ENCODE peak calls at places on chromosome 15, in five cellular contexts. L is MCF 10A, R is heart left ventricle, Y is ascending aorta, T is progenitor cell of endocrine pancreas. X is an unnamed sample.

GRCh38 chr15:55799287-55800212 is 56.6 kb upstream of the PRTG start:
- DNase-seq in T (peak), Y (no peak), L (peak), R (no peak), X (no peak)

GRCh38 chr15:32884136-32884535 is 166.3 kb downstream of the GREM1 start:
- DNase-seq in L (no peak), Y (no peak), T (no peak), R (no peak), X (no peak)

GRCh38 chr15:66613743-66614142 is 47.9 kb upstream of the LCTL start:
- DNase-seq in L (no peak), Y (no peak), T (no peak), R (no peak), X (no peak)

GRCh38 chr15:37765809-37766208 is 168.6 kb upstream of the TMCO5A start:
- DNase-seq in R (no peak), T (no peak), Y (no peak), L (no peak), X (no peak)

GRCh38 chr15:56248276-56248675 is 4.6 kb upstream of the RFX7 start:
- DNase-seq in R (no peak), Y (no peak), T (no peak), L (no peak), X (no peak)

GRCh38 chr15:64746921-64747320 is 28.5 kb downstream of the RBPMS2 start:
- DNase-seq in R (no peak), L (no peak), Y (no peak), T (no peak), X (no peak)

GRCh38 chr15:29811691-29812383 is 10.4 kb downstream of the TJP1 start:
- DNase-seq in L (no peak), Y (no peak), R (no peak), T (no peak), X (no peak)

GRCh38 chr15:89932880-89933279 is 20.1 kb upstream of the ARPIN start:
- DNase-seq in R (no peak), Y (no peak), T (no peak), L (no peak), X (no peak)

GRCh38 chr15:45583731-45584639 is 3.2 kb upstream of the BLOC1S6 start:
- DNase-seq in T (no peak), Y (no peak), R (no peak), L (no peak), X (no peak)

GRCh38 chr15:66072616-66073361 is 180.8 kb downstream of the MEGF11 start:
- DNase-seq in L (peak), Y (no peak), R (no peak), T (no peak), X (no peak)

GRCh38 chr15:29668120-29668602 is 154.1 kb downstream of the TJP1 start:
- DNase-seq in Y (no peak), R (peak), T (peak), L (peak), X (no peak)

GRCh38 chr15:48119277-48119676 is 1.5 kb upstream of the SLC24A5 start:
- DNase-seq in T (no peak), L (no peak), R (no peak), Y (no peak), X (no peak)

GRCh38 chr15:70781236-70781635 is 17.9 kb upstream of the UACA start:
- DNase-seq in R (no peak), T (no peak), Y (no peak), L (no peak), X (no peak)

GRCh38 chr15:66619152-66619903 is 53.5 kb upstream of the LCTL start:
- DNase-seq in R (peak), L (peak), Y (no peak), T (peak), X (peak)

GRCh38 chr15:97585408-97585807 is 375.1 kb upstream of the ARRDC4 start:
- DNase-seq in L (no peak), T (no peak), R (no peak), Y (no peak), X (no peak)

GRCh38 chr15:97993310-97993738 is 32.8 kb downstream of the ARRDC4 start:
- DNase-seq in Y (no peak), L (no peak), R (peak), T (no peak), X (no peak)

GRCh38 chr15:88396382-88396781 is 70.8 kb downstream of the MRPL46 start:
- DNase-seq in Y (no peak), R (no peak), L (no peak), T (no peak), X (no peak)

GRCh38 chr15:29299784-29300183 is 30.2 kb upstream of the NSMCE3 start:
- DNase-seq in R (no peak), T (no peak), L (no peak), Y (no peak), X (no peak)

GRCh38 chr15:93982226-93982641 is 249.1 kb upstream of the MCTP2 start:
- DNase-seq in Y (no peak), L (no peak), R (peak), T (no peak), X (no peak)

GRCh38 chr15:81955709-81956108 is 90.1 kb downstream of the MEX3B start:
- DNase-seq in Y (no peak), L (no peak), R (no peak), T (no peak), X (no peak)

GRCh38 chr15:65476942-65477341 is 40.5 kb downstream of the DPP8 start:
- DNase-seq in Y (no peak), L (peak), T (no peak), R (no peak), X (no peak)

GRCh38 chr15:92079047-92079446 is 225.5 kb downstream of the SLCO3A1 start:
- DNase-seq in Y (no peak), L (no peak), R (no peak), T (no peak), X (no peak)

GRCh38 chr15:29670945-29671307 is 151.3 kb downstream of the TJP1 start:
- DNase-seq in T (no peak), L (peak), Y (no peak), R (no peak), X (no peak)

GRCh38 chr15:88684345-88684744 is 45.5 kb downstream of the ISG20 start:
- DNase-seq in L (no peak), Y (no peak), T (no peak), R (no peak), X (no peak)

GRCh38 chr15:65083262-65083701 is 6.7 kb downstream of the KBTBD13 start:
- DNase-seq in L (no peak), Y (no peak), R (no peak), T (no peak), X (no peak)

GRCh38 chr15:33722005-33722672 is 246.2 kb upstream of the CHRM5 start:
- DNase-seq in L (no peak), R (no peak), T (no peak), Y (no peak), X (no peak)

GRCh38 chr15:22873204-22873701 is 34.8 kb downstream of the NIPA2 start:
- DNase-seq in T (no peak), Y (no peak), L (no peak), R (no peak), X (no peak)

GRCh38 chr15:73196113-73196512 is 143.8 kb downstream of the NEO1 start:
- DNase-seq in Y (no peak), L (no peak), R (no peak), T (no peak), X (no peak)

GRCh38 chr15:97904196-97904572 is 56.3 kb upstream of the ARRDC4 start:
- DNase-seq in R (peak), Y (no peak), L (peak), T (peak), X (no peak)

DNA sequence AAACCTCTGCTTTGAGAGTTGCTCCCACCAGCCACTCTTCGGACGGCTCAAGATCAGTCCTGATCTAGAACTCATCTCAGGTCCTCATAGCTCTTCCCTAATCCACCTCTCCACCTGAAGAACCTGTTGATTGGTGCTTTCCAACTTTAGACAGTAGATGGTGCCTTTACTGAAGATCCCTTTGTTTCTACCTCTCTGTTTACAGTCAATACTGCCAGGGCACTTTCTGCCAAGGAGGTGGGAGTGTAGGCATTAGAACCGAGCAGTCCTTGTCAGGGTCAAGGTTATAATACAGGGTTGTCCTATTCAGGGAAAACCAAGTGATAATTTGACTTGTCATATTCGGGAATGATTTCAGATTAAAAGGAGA is 1.2 kb downstream of the CGNL1 start:
- DNase-seq in L (peak), Y (no peak), R (no peak), T (no peak), X (no peak)
- TF ChIP-seq CTCF in L (no peak), Y (no peak), R (no peak), T (no peak), X (no peak)

DNA sequence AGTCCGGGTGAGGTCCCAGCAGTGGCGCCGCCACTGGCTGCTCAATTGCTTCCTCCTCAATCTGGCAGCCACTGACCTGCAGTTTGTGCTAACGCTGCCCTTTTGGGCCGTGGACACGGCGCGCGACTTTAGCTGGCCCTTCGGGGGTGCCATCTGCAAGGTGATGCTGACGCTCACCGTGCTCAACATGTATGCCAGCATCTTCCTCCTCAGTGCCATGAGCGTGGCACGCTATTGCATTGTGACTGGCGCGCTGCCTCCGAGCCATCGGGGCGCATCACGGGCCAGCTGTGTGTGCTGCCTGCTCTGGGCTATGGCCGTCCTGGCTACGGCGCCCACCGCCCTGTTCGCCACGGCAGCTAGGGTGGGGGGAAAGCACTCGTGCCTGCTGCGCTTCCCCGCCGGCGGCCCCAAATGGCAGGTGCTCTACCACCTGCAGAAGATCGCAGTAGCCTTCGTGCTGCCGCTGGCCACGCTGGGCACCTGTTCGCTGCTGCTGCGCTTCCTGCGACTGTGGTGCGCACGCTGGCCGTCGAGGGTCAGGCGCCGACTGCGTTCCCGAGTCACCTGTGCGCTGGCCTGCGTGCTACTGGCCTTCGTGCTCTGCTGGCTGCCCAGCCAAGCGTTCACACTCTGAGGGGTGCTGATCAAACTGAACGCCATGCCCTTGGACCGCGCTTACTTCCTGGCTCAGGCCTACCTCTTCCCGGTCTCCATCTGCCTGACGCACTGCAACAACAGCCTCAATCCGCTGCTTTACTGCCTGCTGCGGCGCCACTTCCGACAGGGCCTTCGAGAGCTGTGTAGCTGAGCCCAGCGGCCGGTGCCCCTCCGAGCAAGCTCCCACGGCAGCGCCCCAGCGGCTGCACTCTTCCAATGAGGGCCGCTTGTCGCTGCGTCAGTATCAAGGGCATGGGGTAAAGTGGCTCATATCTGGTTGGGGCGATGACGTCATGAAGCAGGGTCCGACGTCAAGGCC is 20.3 kb upstream of the ADAMTS7 start:
- DNase-seq in Y (no peak), T (no peak), R (no peak), L (no peak), X (no peak)
- TF ChIP-seq CTCF in Y (no peak), T (no peak), R (no peak), L (no peak), X (no peak)

GRCh38 chr15:77616072-77616471 is 16.6 kb downstream of the LINGO1 start:
- DNase-seq in T (no peak), R (no peak), L (no peak), Y (no peak), X (no peak)

GRCh38 chr15:77620297-77620696 is 12.4 kb downstream of the LINGO1 start:
- DNase-seq in L (no peak), T (no peak), Y (no peak), R (no peak), X (no peak)

GRCh38 chr15:77615472-77615871 is 17.2 kb downstream of the LINGO1 start:
- DNase-seq in Y (no peak), T (no peak), L (no peak), R (no peak), X (no peak)

GRCh38 chr15:77619883-77620282 is 12.8 kb downstream of the LINGO1 start:
- DNase-seq in L (no peak), R (no peak), T (no peak), Y (no peak), X (no peak)

GRCh38 chr15:77617507-77618285 is 15.0 kb downstream of the LINGO1 start:
- DNase-seq in T (peak), Y (no peak), L (peak), R (no peak), X (no peak)
- TF ChIP-seq CTCF in T (peak), Y (no peak), L (peak), R (no peak), X (no peak)

DNA sequence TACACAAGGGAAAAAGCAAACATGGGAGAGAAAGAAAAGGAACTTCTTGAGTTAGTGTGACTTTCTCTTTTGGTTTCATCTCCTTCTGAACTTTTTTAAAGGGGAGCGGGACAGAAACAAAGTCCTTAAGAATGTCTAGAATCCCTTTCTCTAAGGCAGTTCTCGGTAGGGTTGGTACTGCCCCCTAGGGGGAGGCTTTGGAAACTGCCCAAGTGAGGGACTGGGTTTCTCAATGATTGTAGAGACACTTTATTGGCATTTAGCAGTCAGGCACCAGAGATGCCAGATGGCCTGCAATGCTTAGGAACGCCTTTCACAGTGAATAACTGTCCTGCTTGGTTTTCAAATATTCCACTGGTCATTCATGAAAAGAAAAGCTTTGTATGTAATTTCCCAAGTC is 172.6 kb downstream of the WDR72 start:
- DNase-seq in Y (no peak), R (no peak), L (peak), T (peak), X (no peak)
- TF ChIP-seq CTCF in Y (no peak), R (no peak), L (peak), T (peak), X (no peak)

GRCh38 chr15:100220058-100220728 is 121.6 kb downstream of the ADAMTS17 start:
- DNase-seq in L (no peak), T (no peak), R (no peak), Y (no peak), X (no peak)
- TF ChIP-seq CTCF in L (no peak), T (no peak), R (no peak), Y (no peak), X (no peak)

GRCh38 chr15:42582569-42583235 is 7.3 kb downstream of the STARD9 start:
- DNase-seq in R (no peak), L (no peak), T (no peak), Y (no peak), X (no peak)

GRCh38 chr15:42584031-42584765 is 8.8 kb downstream of the STARD9 start:
- DNase-seq in R (no peak), T (no peak), Y (no peak), L (no peak), X (no peak)

GRCh38 chr15:42578984-42579537 is 3.7 kb downstream of the STARD9 start:
- DNase-seq in Y (no peak), R (no peak), T (no peak), L (no peak), X (no peak)

GRCh38 chr15:42577514-42578031 is 2.2 kb downstream of the STARD9 start:
- DNase-seq in Y (no peak), T (no peak), R (peak), L (no peak), X (no peak)

DNA sequence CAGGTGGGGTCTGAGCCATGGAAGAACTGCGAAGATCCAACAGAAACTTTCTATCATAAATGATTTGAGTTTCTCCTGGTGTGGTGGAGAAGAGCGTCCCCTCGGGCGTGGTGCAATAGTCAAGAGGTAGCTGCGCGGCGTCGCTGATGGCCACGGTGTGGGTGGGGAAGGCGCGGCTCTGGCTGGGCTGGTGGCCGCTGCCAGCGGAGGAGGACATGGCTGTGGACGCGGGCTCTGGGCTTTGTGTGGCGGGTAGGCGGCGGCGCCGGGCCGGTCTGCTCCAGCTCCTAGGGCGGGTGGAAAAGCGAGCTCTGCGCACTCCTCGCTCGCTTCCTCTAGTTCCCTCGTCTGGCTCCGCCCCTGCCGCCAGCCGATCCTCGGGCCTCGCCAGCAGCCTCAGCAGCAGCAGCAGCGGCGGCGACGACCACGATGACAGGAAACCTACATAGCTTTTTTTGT is 5.9 kb downstream of the STARD9 start:
- DNase-seq in T (peak), Y (peak), L (peak), R (peak), X (peak)
- TF ChIP-seq CTCF in T (no peak), Y (no peak), L (no peak), R (no peak), X (no peak)